ENCODE peak calls at places on chromosomes 4 and X, in eight cellular contexts. I is NCI-H187 treated with DMSO at 0.1 percent for 48 hours, U is T-helper 2 cell, V is Kasumi-1, F is stromal cell of bone marrow, O is NCI-H345, N is BJ, M is AG04449. G is an unnamed sample.

GRCh38 chrX:13144927-13145659 is 100.7 kb upstream of the FAM9C start:
- DNase-seq in F (no peak), M (no peak), I (no peak), U (no peak), O (no peak), N (no peak), V (no peak), G (no peak)

GRCh38 chrX:144790148-144790547 is 457.2 kb upstream of the SPANXN1 start:
- DNase-seq in U (no peak), F (no peak), I (no peak), V (no peak), N (no peak), M (no peak), O (no peak), G (no peak)

GRCh38 chr4:41889328-41889727 is 45.9 kb upstream of the TMEM33 start:
- DNase-seq in V (no peak), U (no peak), F (no peak), I (no peak), O (no peak), N (no peak), M (no peak), G (no peak)

GRCh38 chrX:20252392-20253231 is 14.1 kb downstream of the RPS6KA3 start:
- DNase-seq in F (no peak), V (peak; percentile 57), O (no peak), M (no peak), N (no peak), U (peak; percentile 43), I (no peak), G (peak; percentile 83)

GRCh38 chrX:102516314-102516936 is at the start of gene TMSB15A:
- DNase-seq in M (no peak), U (peak; percentile 17), O (peak; percentile 81), N (no peak), I (peak; percentile 6), F (peak; percentile 9), V (peak; percentile 43), G (peak; percentile 71)

GRCh38 chr4:169440446-169440845 is 169.7 kb upstream of the SH3RF1 start:
- DNase-seq in V (no peak), F (no peak), U (no peak), M (no peak), N (no peak), O (no peak), I (no peak), G (peak; percentile 3)

GRCh38 chr4:186946682-186947294 is 223.1 kb upstream of the FAT1 start:
- DNase-seq in F (no peak), M (no peak), U (no peak), N (no peak), I (no peak), O (peak; percentile 73), V (no peak), G (no peak)

GRCh38 chrX:1727531-1728027 is 112.7 kb downstream of the ASMT start:
- DNase-seq in V (no peak), U (no peak), F (no peak), I (no peak), M (peak; percentile 12), N (peak; percentile 18), O (no peak), G (no peak)

GRCh38 chr4:169225058-169225751 is 45.6 kb downstream of the SH3RF1 start:
- DNase-seq in U (no peak), F (peak; percentile 90), V (peak; percentile 31), I (no peak), O (no peak), M (peak; percentile 94), N (peak; percentile 93), G (no peak)

GRCh38 chrX:128106630-128107029 is 54.4 kb upstream of the ACTRT1 start:
- DNase-seq in U (no peak), O (no peak), I (no peak), N (no peak), F (no peak), V (peak; percentile 31), M (no peak), G (peak; percentile 54)

GRCh38 chrX:12970691-12971202 is 4.2 kb upstream of the TMSB4X start:
- DNase-seq in F (peak; percentile 48), I (no peak), M (no peak), U (no peak), O (peak; percentile 50), V (peak; percentile 82), N (no peak), G (peak; percentile 93)

GRCh38 chrX:102835504-102836146 is 101.4 kb upstream of the RAB40AL start:
- DNase-seq in M (no peak), I (no peak), N (no peak), V (peak; percentile 22), F (no peak), U (no peak), O (peak; percentile 1), G (peak; percentile 73)

GRCh38 chrX:41889317-41890025 is 33.9 kb downstream of the CASK start:
- DNase-seq in M (no peak), O (no peak), F (peak; percentile 22), I (no peak), U (no peak), V (no peak), N (no peak), G (no peak)

GRCh38 chr4:56129431-56129861 is 180.7 kb downstream of the CEP135 start:
- DNase-seq in N (no peak), M (no peak), U (no peak), V (peak; percentile 49), I (no peak), O (peak; percentile 5), F (no peak), G (peak; percentile 30)

GRCh38 chr4:135966936-135967335 is 1565.4 kb downstream of the PCDH18 start:
- DNase-seq in V (no peak), M (no peak), U (no peak), I (no peak), N (no peak), F (no peak), O (no peak), G (no peak)

GRCh38 chr4:141703497-141703896 is 67.1 kb downstream of the IL15 start:
- DNase-seq in O (no peak), I (no peak), N (no peak), U (no peak), V (no peak), M (no peak), F (no peak), G (no peak)

GRCh38 chr4:66300336-66300934 is 630.1 kb upstream of the EPHA5 start:
- DNase-seq in U (no peak), M (no peak), I (no peak), V (no peak), F (peak; percentile 1), N (no peak), O (no peak), G (no peak)

GRCh38 chrX:17788439-17788838 is 51.1 kb downstream of the SCML1 start:
- DNase-seq in F (no peak), M (no peak), I (no peak), V (peak; percentile 8), U (no peak), N (peak; percentile 1), O (peak; percentile 45), G (peak; percentile 62)

GRCh38 chr4:114601304-114602052 is 2.9 kb downstream of the UGT8 start:
- DNase-seq in O (peak; percentile 24), I (no peak), M (no peak), F (no peak), N (no peak), V (no peak), U (no peak), G (no peak)

GRCh38 chrX:50697691-50698090 is 116.3 kb downstream of the SHROOM4 start:
- DNase-seq in F (peak; percentile 49), N (peak; percentile 23), V (no peak), I (no peak), M (no peak), O (no peak), U (no peak), G (no peak)

GRCh38 chrX:17597836-17598434 is 139.4 kb upstream of the SCML1 start:
- DNase-seq in I (no peak), O (peak; percentile 44), M (no peak), N (no peak), F (no peak), V (no peak), U (no peak), G (no peak)

GRCh38 chr4:106284227-106284626 is 31.8 kb downstream of the TBCK start:
- DNase-seq in M (no peak), O (no peak), N (no peak), F (no peak), V (no peak), I (no peak), U (no peak), G (no peak)

GRCh38 chr4:152106113-152106763 is 345.4 kb upstream of the GATB start:
- DNase-seq in N (peak; percentile 94), U (no peak), M (peak; percentile 78), V (peak; percentile 29), O (no peak), F (peak; percentile 99), I (no peak), G (no peak)

GRCh38 chr4:48269861-48270515 is 350 bp upstream of the TEC start:
- DNase-seq in V (peak; percentile 99), N (no peak), I (no peak), U (peak; percentile 61), F (peak; percentile 61), O (peak; percentile 70), M (no peak), G (peak; percentile 94)

GRCh38 chr4:156497486-156497885 is 474.1 kb downstream of the PDGFC start:
- DNase-seq in U (no peak), V (no peak), I (no peak), O (no peak), N (no peak), M (no peak), F (no peak), G (no peak)

GRCh38 chr4:78532046-78532445 is 19.5 kb upstream of the ANXA3 start:
- DNase-seq in M (no peak), I (no peak), N (no peak), F (no peak), V (peak; percentile 14), O (no peak), U (no peak), G (no peak)

GRCh38 chr4:8580321-8581093 is at the start of gene GPR78:
- DNase-seq in F (peak; percentile 14), N (no peak), O (peak; percentile 16), V (no peak), I (no peak), U (no peak), M (no peak), G (no peak)

GRCh38 chrX:44872319-44872816 is 620 bp upstream of the KDM6A start:
- DNase-seq in V (no peak), N (no peak), I (no peak), U (no peak), O (peak; percentile 14), F (no peak), M (no peak), G (peak; percentile 64)

GRCh38 chr4:181939199-181939945 is 303.8 kb upstream of the TENM3 start:
- DNase-seq in I (no peak), V (no peak), M (no peak), U (no peak), F (peak; percentile 21), N (no peak), O (no peak), G (no peak)

GRCh38 chrX:119885554-119886428 is 9.9 kb upstream of the AKAP14 start:
- DNase-seq in O (no peak), F (no peak), N (no peak), U (no peak), M (no peak), V (no peak), I (no peak), G (peak; percentile 43)

GRCh38 chr4:110165382-110166285 is 32.8 kb downstream of the ELOVL6 start:
- DNase-seq in M (no peak), N (peak; percentile 19), V (peak; percentile 84), O (no peak), I (peak; percentile 5), U (no peak), F (peak; percentile 57), G (peak; percentile 69)